ENCODE peak calls at places on chromosomes 3 and 15, in nine cellular contexts. V is A549; S is caudate nucleus; N is CD8-positive, alpha-beta T cell; L is heart right ventricle; Q is left ventricle myocardium inferior; Z is IMR-90; D is PC-9; J is HepG2. P is an unnamed sample.

GRCh38 chr3:98954806-98955205 is 53.3 kb upstream of the DCBLD2 start:
- DNase-seq in V (no peak), S (no peak), N (no peak), L (no peak), Q (no peak), Z (peak; percentile 50), D (no peak), J (no peak), P (no peak)

GRCh38 chr3:2863127-2863526 is 247.0 kb downstream of the IL5RA start:
- DNase-seq in V (no peak), S (no peak), N (no peak), L (no peak), Q (no peak), Z (no peak), D (no peak), J (no peak), P (no peak)

GRCh38 chr3:143222505-143222904 is 102.9 kb downstream of the CHST2 start:
- DNase-seq in V (no peak), S (no peak), N (no peak), L (no peak), Q (no peak), Z (no peak), D (no peak), J (no peak), P (no peak)

GRCh38 chr15:63453181-63453905 is 51.0 kb upstream of the USP3 start:
- DNase-seq in V (no peak), S (no peak), N (no peak), L (no peak), Q (no peak), Z (no peak), D (no peak), J (no peak), P (no peak)

GRCh38 chr3:128524374-128525299 is 31.6 kb upstream of the GATA2 start:
- DNase-seq in V (no peak), S (no peak), N (no peak), L (no peak), Q (no peak), Z (no peak), D (no peak), J (no peak), P (no peak)

GRCh38 chr15:52261498-52262242 is 33.9 kb downstream of the MYO5C start:
- DNase-seq in V (peak; percentile 74), S (no peak), N (no peak), L (peak; percentile 79), Q (peak; percentile 50), Z (peak; percentile 77), D (peak; percentile 90), J (no peak), P (peak; percentile 88)

GRCh38 chr15:82146990-82147461 is 101.2 kb upstream of the MEX3B start:
- DNase-seq in V (peak; percentile 49), S (no peak), N (no peak), L (no peak), Q (no peak), Z (peak; percentile 90), D (peak; percentile 45), J (peak; percentile 5), P (no peak)

GRCh38 chr3:160472344-160472743 is 22.8 kb upstream of the TRIM59 start:
- DNase-seq in V (no peak), S (no peak), N (no peak), L (no peak), Q (no peak), Z (no peak), D (no peak), J (no peak), P (no peak)

GRCh38 chr3:123678108-123678511 is 93.3 kb upstream of the HACD2 start:
- DNase-seq in V (no peak), S (no peak), N (no peak), L (no peak), Q (no peak), Z (peak; percentile 97), D (peak; percentile 47), J (no peak), P (no peak)

GRCh38 chr3:173109143-173109542 is 31.9 kb downstream of the SPATA16 start:
- DNase-seq in V (no peak), S (no peak), N (no peak), L (no peak), Q (no peak), Z (no peak), D (no peak), J (no peak), P (no peak)

GRCh38 chr15:55253580-55253979 is 36.0 kb downstream of the RAB27A start:
- DNase-seq in V (no peak), S (no peak), N (no peak), L (no peak), Q (no peak), Z (peak; percentile 89), D (no peak), J (no peak), P (no peak)

GRCh38 chr3:171672538-171672937 is 137.7 kb downstream of the PLD1 start:
- DNase-seq in V (no peak), S (no peak), N (no peak), L (no peak), Q (no peak), Z (no peak), D (no peak), J (no peak), P (no peak)

GRCh38 chr15:52464478-52464877 is 64.2 kb downstream of the MYO5A start:
- DNase-seq in V (no peak), S (no peak), N (no peak), L (no peak), Q (no peak), Z (no peak), D (no peak), J (no peak), P (no peak)

GRCh38 chr3:113736548-113737089 is 9.4 kb downstream of the NAA50 start:
- DNase-seq in V (peak; percentile 57), S (no peak), N (no peak), L (peak; percentile 26), Q (no peak), Z (peak; percentile 73), D (peak; percentile 15), J (peak; percentile 60), P (no peak)

GRCh38 chr3:161295325-161295724 is 74.2 kb downstream of the NMD3 start:
- DNase-seq in V (no peak), S (no peak), N (no peak), L (no peak), Q (no peak), Z (no peak), D (peak; percentile 50), J (peak; percentile 8), P (no peak)

DNA sequence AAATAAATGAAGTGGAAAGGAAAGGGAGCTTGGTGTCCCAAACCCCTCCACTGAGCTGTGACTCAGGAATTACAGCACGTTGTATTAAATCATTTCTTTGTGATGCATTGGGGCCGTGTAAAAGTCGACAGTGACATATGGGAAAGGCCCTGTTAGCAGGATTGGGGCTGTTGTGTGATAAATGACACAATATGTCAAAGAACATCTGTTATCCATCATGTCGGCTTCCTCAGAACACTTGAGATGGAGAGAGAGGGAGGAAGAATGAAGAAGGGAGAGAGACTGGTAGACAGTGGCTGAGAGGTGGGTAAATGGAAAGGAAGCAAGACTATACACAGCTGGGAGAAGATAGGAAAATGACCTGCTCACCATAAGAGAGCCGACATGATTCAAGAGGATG is 366.1 kb downstream of the AGBL1 start:
- DNase-seq in V (no peak), S (no peak), N (no peak), L (no peak), Q (no peak), Z (no peak), D (no peak), J (no peak), P (no peak)
- H3K27ac ChIP-seq in V (no peak overlapping the region), S (no peak overlapping the region), N (no peak overlapping the region), L (no peak overlapping the region), Q (no peak overlapping the region), Z (no peak overlapping the region), D (no peak overlapping the region), J (no peak overlapping the region), P (no peak overlapping the region)

DNA sequence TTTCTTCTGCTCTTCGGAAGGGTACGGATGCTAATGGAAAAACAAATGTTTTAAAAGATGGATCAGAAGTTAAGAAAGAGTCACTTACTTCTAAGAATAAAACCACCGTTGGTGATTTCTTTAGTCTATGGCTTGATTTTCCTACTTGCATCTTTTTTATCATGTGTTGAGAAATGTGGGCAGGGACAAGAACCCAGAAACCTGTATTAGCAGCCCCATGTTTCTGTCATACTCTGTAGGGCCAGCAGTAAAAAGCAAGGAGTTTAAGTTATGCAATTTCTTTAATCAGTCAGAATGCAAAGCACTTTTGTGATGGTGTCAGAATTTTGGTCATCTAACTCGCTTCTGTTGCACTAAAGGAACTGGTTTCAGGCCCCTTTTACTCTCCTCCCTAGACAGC is 150.0 kb downstream of the MEIS2 start:
- DNase-seq in V (no peak), S (no peak), N (no peak), L (no peak), Q (no peak), Z (no peak), D (no peak), J (no peak), P (no peak)
- H3K27ac ChIP-seq in V (no peak overlapping the region), S (no peak overlapping the region), N (no peak overlapping the region), L (no peak overlapping the region), Q (no peak overlapping the region), Z (no peak overlapping the region), D (no peak overlapping the region), J (no peak overlapping the region), P (no peak overlapping the region)

GRCh38 chr3:21839181-21839580 is 88.2 kb upstream of the ZNF385D start:
- DNase-seq in V (no peak), S (no peak), N (no peak), L (no peak), Q (no peak), Z (no peak), D (no peak), J (no peak), P (no peak)

GRCh38 chr3:21835266-21835665 is 84.3 kb upstream of the ZNF385D start:
- DNase-seq in V (no peak), S (no peak), N (no peak), L (no peak), Q (no peak), Z (no peak), D (no peak), J (no peak), P (no peak)

DNA sequence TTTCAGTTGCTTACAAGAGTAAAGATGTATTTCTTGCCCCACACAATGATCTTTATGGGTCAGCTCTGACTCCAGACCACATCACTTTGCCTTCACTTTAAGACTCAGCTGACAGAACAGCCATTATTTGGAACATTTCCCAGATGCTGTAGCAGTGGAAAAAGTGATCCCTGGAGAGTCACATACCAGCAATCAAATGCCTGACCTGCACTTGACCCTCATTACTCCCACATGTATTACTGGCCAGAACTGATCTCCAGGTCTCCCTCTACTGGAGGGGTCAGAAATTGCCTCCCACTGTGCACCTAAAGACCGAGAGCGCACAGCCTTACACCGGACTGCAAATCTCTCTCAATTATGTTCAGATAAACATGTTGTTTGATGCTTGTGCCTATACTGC is 88.6 kb upstream of the ZNF385D start:
- DNase-seq in V (peak; percentile 4), S (no peak), N (no peak), L (peak; percentile 81), Q (peak; percentile 15), Z (peak; percentile 53), D (peak; percentile 7), J (no peak), P (no peak)
- H3K27ac ChIP-seq in V (no peak overlapping the region), S (no peak overlapping the region), N (no peak overlapping the region), L (peak overlapping the region; percentile 54), Q (peak overlapping the region; percentile 69), Z (no peak overlapping the region), D (no peak overlapping the region), J (no peak overlapping the region), P (no peak overlapping the region)

DNA sequence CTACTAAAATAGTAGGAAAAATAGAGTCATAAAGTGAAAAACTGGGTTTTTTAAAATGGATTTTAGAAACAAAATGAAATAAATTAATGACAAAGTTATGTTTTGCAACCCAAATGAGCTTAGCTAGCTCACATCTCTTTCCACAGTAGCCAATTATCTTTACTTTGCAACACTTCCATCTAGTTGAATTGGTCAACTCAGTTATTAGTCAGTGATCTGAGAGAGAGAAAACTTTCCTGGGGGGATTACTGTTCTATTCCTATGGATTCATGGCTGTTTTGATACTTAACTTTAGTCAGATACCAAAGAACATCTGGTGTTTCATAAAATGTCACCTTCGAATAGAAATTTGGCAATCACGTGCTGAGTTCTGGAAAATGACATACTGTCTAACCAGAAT is 45.0 kb upstream of the CCDC80 start:
- DNase-seq in V (no peak), S (no peak), N (no peak), L (no peak), Q (no peak), Z (no peak), D (no peak), J (no peak), P (no peak)
- H3K27ac ChIP-seq in V (peak overlapping the region; percentile 88), S (no peak overlapping the region), N (no peak overlapping the region), L (no peak overlapping the region), Q (no peak overlapping the region), Z (no peak overlapping the region), D (no peak overlapping the region), J (no peak overlapping the region), P (no peak overlapping the region)

P was measured in aorta.